ENCODE peak calls at places on chromosomes 16 and 17, in four cellular contexts. F is transverse colon; H is neural progenitor cell; B is CD8-positive, alpha-beta T cell. K is an unnamed sample.

GRCh38 chr17:32546031-32546444 is 59.2 kb downstream of the CDK5R1 start:
- DNase-seq in F (no peak), H (peak; percentile 72), B (no peak), K (peak; percentile 87)

GRCh38 chr17:82520041-82520910 is 744 bp downstream of the FOXK2 start:
- DNase-seq in H (peak; percentile 53), B (peak; percentile 8), F (no peak), K (peak; percentile 12)

GRCh38 chr17:44556114-44556853 is 1.0 kb upstream of the FZD2 start:
- DNase-seq in F (peak; percentile 47), H (peak; percentile 98), B (no peak), K (peak; percentile 88)

GRCh38 chr16:1149101-1149636 is 3.7 kb upstream of the CACNA1H start:
- DNase-seq in H (no peak), F (no peak), B (no peak), K (no peak)

GRCh38 chr17:31274252-31274651 is 22.8 kb downstream of the OMG start:
- DNase-seq in H (no peak), B (no peak), F (no peak), K (no peak)

GRCh38 chr17:76909971-76910760 is 42.0 kb downstream of the MGAT5B start:
- DNase-seq in F (peak; percentile 17), B (no peak), H (peak; percentile 91), K (peak; percentile 5)

GRCh38 chr16:74607967-74608356 is 1.0 kb upstream of the GLG1 start:
- DNase-seq in H (peak; percentile 63), F (no peak), B (no peak), K (no peak)

GRCh38 chr16:81292936-81293335 is 21.8 kb upstream of the GAN start:
- DNase-seq in H (no peak), B (no peak), F (no peak), K (no peak)

GRCh38 chr17:17703608-17703919 is 22.3 kb downstream of the RAI1 start:
- DNase-seq in B (no peak), F (no peak), H (no peak), K (no peak)

GRCh38 chr17:2347805-2348685 is 10.7 kb downstream of the SGSM2 start:
- DNase-seq in B (no peak), F (peak; percentile 54), H (peak; percentile 92), K (peak; percentile 70)

GRCh38 chr17:27754549-27754948 is 45.8 kb downstream of the NOS2 start:
- DNase-seq in H (no peak), F (no peak), B (no peak), K (no peak)

GRCh38 chr16:31105677-31106213 is 2.4 kb upstream of the BCKDK start:
- DNase-seq in B (peak; percentile 75), F (peak; percentile 88), H (peak; percentile 75), K (peak; percentile 95)

GRCh38 chr17:76793775-76794174 is 55.9 kb downstream of the MFSD11 start:
- DNase-seq in H (peak; percentile 51), F (no peak), B (no peak), K (peak; percentile 30)

GRCh38 chr17:38735161-38735997 is 5.2 kb downstream of the CISD3 start:
- DNase-seq in F (peak; percentile 66), B (peak; percentile 73), H (peak; percentile 82), K (no peak)

GRCh38 chr16:55668337-55669281 is 12.8 kb downstream of the SLC6A2 start:
- DNase-seq in F (no peak), B (no peak), H (no peak), K (no peak)

GRCh38 chr16:53651357-53651756 is 52.3 kb downstream of the RPGRIP1L start:
- DNase-seq in B (no peak), F (no peak), H (peak; percentile 45), K (no peak)

GRCh38 chr17:4178651-4179050 is 35.7 kb downstream of the CYB5D2 start:
- DNase-seq in F (no peak), B (no peak), H (no peak), K (no peak)

GRCh38 chr16:77696149-77696548 is 26.2 kb upstream of the NUDT7 start:
- DNase-seq in F (no peak), H (peak; percentile 25), B (no peak), K (no peak)

GRCh38 chr17:29124135-29124930 is 55.9 kb downstream of the MYO18A start:
- DNase-seq in B (peak; percentile 16), H (peak; percentile 72), F (no peak), K (peak; percentile 60)

GRCh38 chr17:1509255-1509943 is 7.0 kb downstream of the INPP5K start:
- DNase-seq in B (no peak), H (no peak), F (peak; percentile 71), K (no peak)

GRCh38 chr16:31708348-31708747 is 165.3 kb upstream of the ZNF267 start:
- DNase-seq in B (no peak), F (no peak), H (no peak), K (no peak)

GRCh38 chr17:79993390-79994221 is 42.1 kb downstream of the TBC1D16 start:
- DNase-seq in B (no peak), F (peak; percentile 80), H (peak; percentile 32), K (peak; percentile 41)

GRCh38 chr17:60159479-60159866 is 9.7 kb downstream of the CA4 start:
- DNase-seq in B (no peak), F (no peak), H (no peak), K (no peak)

GRCh38 chr17:71921726-71922320 is 199.0 kb upstream of the SOX9 start:
- DNase-seq in H (no peak), B (no peak), F (no peak), K (no peak)

GRCh38 chr17:81512984-81513668 is 527 bp upstream of the ACTG1 start:
- DNase-seq in H (peak; percentile 87), B (peak; percentile 55), F (peak; percentile 80), K (peak; percentile 78)

GRCh38 chr17:63943745-63944144 is 11.6 kb upstream of the CD79B start:
- DNase-seq in B (no peak), F (no peak), H (no peak), K (no peak)

GRCh38 chr16:24609740-24610420 is 70.5 kb downstream of the RBBP6 start:
- DNase-seq in F (peak; percentile 42), H (peak; percentile 78), B (no peak), K (peak; percentile 83)

GRCh38 chr17:66540131-66540781 is 237.8 kb downstream of the PRKCA start:
- DNase-seq in B (no peak), H (peak; percentile 69), F (no peak), K (no peak)

GRCh38 chr17:31550389-31551056 is 159.0 kb downstream of the RAB11FIP4 start:
- DNase-seq in H (no peak), F (no peak), B (no peak), K (no peak)

GRCh38 chr17:77929180-77929564 is 29.3 kb upstream of the TNRC6C start:
- DNase-seq in H (no peak), B (no peak), F (no peak), K (no peak)

GRCh38 chr17:37676115-37676925 is 33.1 kb upstream of the DDX52 start:
- DNase-seq in B (no peak), F (peak; percentile 56), H (no peak), K (no peak)

GRCh38 chr17:40437095-40437732 is 6.0 kb upstream of the IGFBP4 start:
- DNase-seq in H (no peak), F (no peak), B (no peak), K (no peak)

GRCh38 chr17:61554209-61554608 is 36.8 kb downstream of the NACA2 start:
- DNase-seq in B (no peak), F (no peak), H (no peak), K (no peak)

GRCh38 chr17:61555127-61555531 is 35.9 kb downstream of the NACA2 start:
- DNase-seq in F (no peak), B (no peak), H (no peak), K (no peak)

GRCh38 chr17:61556224-61557188 is 34.5 kb downstream of the NACA2 start:
- DNase-seq in H (no peak), F (no peak), B (no peak), K (no peak)

GRCh38 chr17:61547113-61547512 is 43.9 kb downstream of the NACA2 start:
- DNase-seq in B (no peak), F (no peak), H (no peak), K (no peak)

DNA sequence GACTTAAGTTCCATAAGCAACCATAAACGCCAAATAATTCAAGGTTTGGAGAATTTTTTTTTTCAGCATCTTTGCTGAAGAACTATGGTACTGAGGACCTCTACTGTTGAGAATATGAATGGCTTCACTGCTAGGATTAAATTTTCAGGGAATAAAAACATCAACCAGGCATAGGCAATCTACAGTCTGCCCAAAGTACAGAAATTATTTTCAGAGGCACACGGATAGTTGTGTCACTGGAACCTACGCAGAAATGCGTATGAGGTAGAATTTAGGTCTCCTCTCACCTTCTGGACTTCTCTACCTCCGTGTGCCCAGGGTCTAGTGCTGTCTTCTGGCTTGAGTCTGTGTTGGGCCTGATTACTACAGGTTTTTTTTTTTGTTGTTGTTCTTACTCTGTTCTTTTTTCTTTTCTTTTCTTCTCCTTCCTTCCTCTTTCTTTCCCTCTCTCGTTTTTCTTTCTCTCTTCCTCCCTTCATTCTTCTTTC is 39.7 kb downstream of the NACA2 start:
- DNase-seq in F (no peak), B (no peak), H (peak; percentile 31), K (peak; percentile 67)
- H3K4me1 ChIP-seq in F (no peaks in the 10 kb centered on the region), B (no peaks in the 10 kb centered on the region), H (no peaks in the 10 kb centered on the region), K (peaks cover 3% of the 10 kb centered on the region)

GRCh38 chr17:11461993-11462548 is 136.2 kb upstream of the DNAH9 start:
- DNase-seq in B (no peak), F (no peak), H (no peak), K (no peak)
- H3K4me1 ChIP-seq in B (no peaks in the 10 kb centered on the region), F (no peaks in the 10 kb centered on the region), H (peaks cover 8% of the 10 kb centered on the region), K (no peaks in the 10 kb centered on the region)

GRCh38 chr16:27228036-27228435 is 24.7 kb downstream of the KDM8 start:
- DNase-seq in F (no peak), H (no peak), B (no peak), K (no peak)
- H3K4me1 ChIP-seq in F (peaks cover 55% of the 10 kb centered on the region), H (no peaks in the 10 kb centered on the region), B (peaks cover 53% of the 10 kb centered on the region), K (no peaks in the 10 kb centered on the region)

GRCh38 chr16:85696761-85697160 is 8.0 kb upstream of the GINS2 start:
- DNase-seq in F (no peak), H (no peak), B (no peak), K (no peak)

GRCh38 chr16:85699224-85699558 is 10.4 kb upstream of the GINS2 start:
- DNase-seq in H (peak; percentile 58), F (no peak), B (no peak), K (no peak)

GRCh38 chr16:85699628-85700027 is 10.9 kb upstream of the GINS2 start:
- DNase-seq in F (no peak), H (no peak), B (no peak), K (no peak)

GRCh38 chr16:85697441-85697840 is 8.7 kb upstream of the GINS2 start:
- DNase-seq in H (no peak), F (no peak), B (no peak), K (no peak)

DNA sequence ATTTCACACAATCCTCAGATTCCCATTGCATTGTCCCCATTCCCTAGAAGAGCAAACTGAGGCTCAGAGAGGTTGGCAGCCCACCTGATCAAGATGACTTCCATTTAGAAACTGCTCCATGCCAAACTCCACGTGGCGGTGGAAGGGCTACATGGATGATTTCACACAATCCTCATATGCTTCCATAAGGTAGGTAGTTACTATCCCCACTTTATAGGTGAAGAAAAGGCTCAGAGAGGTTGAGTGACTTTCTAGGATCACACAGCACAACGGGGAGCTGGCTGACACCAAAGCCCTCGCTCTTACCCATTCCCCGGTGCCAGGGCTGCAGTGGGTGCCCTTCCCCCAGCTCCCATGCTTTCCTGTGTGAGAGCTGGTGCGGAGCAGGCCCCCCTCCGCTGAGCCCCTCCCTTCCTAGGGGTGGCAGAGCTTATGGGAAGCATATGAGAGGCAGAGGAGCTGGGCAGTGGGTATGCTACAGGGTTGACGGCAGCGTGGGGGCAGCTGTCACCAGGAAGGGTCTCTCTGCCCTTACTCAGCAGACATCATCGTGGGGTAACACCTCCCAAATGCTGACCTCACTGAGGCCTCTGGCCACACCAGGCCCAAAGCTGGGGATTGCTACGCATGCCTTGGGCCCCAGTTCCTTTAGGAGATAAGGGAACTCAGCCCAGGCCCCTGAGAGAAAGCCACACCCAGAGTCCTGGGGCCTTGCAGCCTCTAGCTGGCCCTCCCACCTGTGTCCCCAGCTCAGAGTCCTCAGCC is 9.9 kb upstream of the GINS2 start:
- DNase-seq in B (no peak), H (no peak), F (no peak), K (no peak)
- H3K4me1 ChIP-seq in B (no peaks in the 10 kb centered on the region), H (no peaks in the 10 kb centered on the region), F (no peaks in the 10 kb centered on the region), K (no peaks in the 10 kb centered on the region)

K was measured in HAP-1.